ENCODE peak calls at places on chromosomes 3 and 15, in four cellular contexts. L is AG04449, G is WERI-Rb-1, Z is AG20443. D is an unnamed sample.

GRCh38 chr3:55729546-55729945 is 242.4 kb upstream of the WNT5A start:
- DNase-seq in L (no peak), G (no peak), Z (no peak), D (no peak)

GRCh38 chr3:46280105-46280797 is 38.0 kb downstream of the CCR3 start:
- DNase-seq in L (no peak), G (no peak), Z (no peak), D (no peak)

GRCh38 chr15:40598126-40598525 is 4.1 kb downstream of the KNL1 start:
- DNase-seq in L (no peak), G (no peak), Z (no peak), D (no peak)

GRCh38 chr3:126961791-126962461 is 21.0 kb upstream of the PLXNA1 start:
- DNase-seq in L (no peak), G (no peak), Z (peak; percentile 38), D (no peak)

GRCh38 chr3:99997293-99997692 is 117.0 kb downstream of the FILIP1L start:
- DNase-seq in L (no peak), G (no peak), Z (no peak), D (no peak)

GRCh38 chr3:129695203-129695602 is 88.7 kb upstream of the PLXND1 start:
- DNase-seq in L (no peak), G (no peak), Z (peak; percentile 51), D (peak; percentile 44)

GRCh38 chr15:57251941-57252340 is 124.4 kb upstream of the CGNL1 start:
- DNase-seq in L (peak; percentile 16), G (no peak), Z (peak; percentile 30), D (peak; percentile 41)

GRCh38 chr3:126456766-126457388 is 18.8 kb downstream of the ZXDC start:
- DNase-seq in L (no peak), G (no peak), Z (no peak), D (no peak)

GRCh38 chr15:70584838-70585706 is 178.3 kb downstream of the UACA start:
- DNase-seq in L (no peak), G (peak; percentile 43), Z (peak; percentile 45), D (peak; percentile 23)

GRCh38 chr3:24069045-24069444 is 124.0 kb downstream of the NR1D2 start:
- DNase-seq in L (no peak), G (peak; percentile 33), Z (no peak), D (no peak)

GRCh38 chr3:65854606-65855304 is 184.0 kb downstream of the MAGI1 start:
- DNase-seq in L (no peak), G (no peak), Z (peak; percentile 37), D (no peak)

GRCh38 chr3:16486201-16486600 is 27.3 kb downstream of the RFTN1 start:
- DNase-seq in L (no peak), G (no peak), Z (no peak), D (no peak)